ENCODE peak calls at places on chromosomes 4 and X, in six cellular contexts. T is heart left ventricle, Z is fibroblast of lung, A is endodermal cell, V is body of pancreas, P is IMR-90. D is an unnamed sample.

GRCh38 chrX:150533863-150534262 is 34.6 kb upstream of the MTM1 start:
- DNase-seq in T (no peak), Z (no peak), A (no peak), V (no peak), P (no peak), D (no peak)

GRCh38 chr4:18568600-18568999 is 547.0 kb upstream of the LCORL start:
- DNase-seq in T (no peak), Z (no peak), A (no peak), V (no peak), P (no peak), D (no peak)

GRCh38 chrX:132622130-132622529 is 133.3 kb upstream of the MBNL3 start:
- DNase-seq in T (no peak), Z (peak; percentile 43), A (peak; percentile 44), V (no peak), P (peak; percentile 35), D (no peak)

GRCh38 chr4:101232074-101232776 is 115.1 kb downstream of the PPP3CA start:
- DNase-seq in T (peak; percentile 22), Z (peak; percentile 83), A (no peak), V (no peak), P (peak; percentile 79), D (no peak)

GRCh38 chrX:38959736-38960534 is 158.7 kb downstream of the MID1IP1 start:
- DNase-seq in T (peak; percentile 6), Z (peak; percentile 84), A (no peak), V (no peak), P (no peak), D (no peak)

GRCh38 chr4:181018998-181019397 is 1224.2 kb upstream of the TENM3 start:
- DNase-seq in T (no peak), Z (no peak), A (no peak), V (no peak), P (no peak), D (no peak)

GRCh38 chr4:64158648-64159326 is 250.5 kb downstream of the TECRL start:
- DNase-seq in T (no peak), Z (peak; percentile 61), A (peak; percentile 83), V (peak; percentile 73), P (peak; percentile 22), D (no peak)

GRCh38 chr4:91064157-91064853 is 937.1 kb downstream of the CCSER1 start:
- DNase-seq in T (peak; percentile 8), Z (peak; percentile 69), A (peak; percentile 68), V (peak; percentile 35), P (no peak), D (no peak)

GRCh38 chr4:57320880-57321279 is 210.7 kb upstream of the IGFBP7 start:
- DNase-seq in T (no peak), Z (no peak), A (no peak), V (no peak), P (no peak), D (no peak)

GRCh38 chrX:139972113-139972512 is 6.8 kb upstream of the CXorf66 start:
- DNase-seq in T (no peak), Z (no peak), A (no peak), V (no peak), P (no peak), D (no peak)

GRCh38 chrX:139971394-139971749 is 6.1 kb upstream of the CXorf66 start:
- DNase-seq in T (no peak), Z (no peak), A (peak; percentile 51), V (no peak), P (no peak), D (no peak)

GRCh38 chrX:139965421-139965820 is at the start of gene CXorf66:
- DNase-seq in T (no peak), Z (no peak), A (no peak), V (no peak), P (no peak), D (no peak)

GRCh38 chrX:139969286-139969685 is 4.0 kb upstream of the CXorf66 start:
- DNase-seq in T (no peak), Z (no peak), A (no peak), V (no peak), P (no peak), D (no peak)

DNA sequence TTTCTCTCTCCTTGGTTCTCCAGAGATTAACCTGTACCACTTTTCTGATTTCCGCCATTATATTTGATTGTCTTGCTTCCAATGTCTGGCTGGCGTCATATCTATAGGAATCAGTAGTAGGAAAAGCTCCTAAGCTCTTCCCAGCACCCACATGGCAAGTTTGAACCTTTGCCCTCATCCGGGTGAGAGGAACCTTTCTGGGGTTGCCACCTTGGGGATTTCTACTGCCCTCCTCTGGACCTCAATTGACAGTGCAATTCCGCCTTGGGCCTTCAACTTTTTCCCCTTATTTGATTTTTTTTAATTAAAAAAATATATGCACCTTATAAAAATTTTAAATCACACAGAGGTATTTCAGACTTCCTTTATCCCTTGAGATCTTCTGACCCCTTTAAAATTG is 2.0 kb upstream of the CXorf66 start:
- DNase-seq in T (no peak), Z (peak; percentile 1), A (peak; percentile 56), V (no peak), P (no peak), D (no peak)
- TF ChIP-seq CTCF in T (no peak), Z (peak; percentile 24), A (peak; percentile 83), V (no peak), P (peak; percentile 37), D (no peak)

GRCh38 chrX:120750381-120750780 is 120.5 kb upstream of the C1GALT1C1 start:
- DNase-seq in T (no peak), Z (no peak), A (no peak), V (no peak), P (no peak), D (no peak)

GRCh38 chrX:120753413-120754251 is 122.0 kb downstream of the CT47B1 start:
- DNase-seq in T (no peak), Z (no peak), A (no peak), V (no peak), P (no peak), D (no peak)

GRCh38 chrX:120752431-120753128 is 122.7 kb upstream of the C1GALT1C1 start:
- DNase-seq in T (no peak), Z (no peak), A (no peak), V (no peak), P (no peak), D (no peak)

GRCh38 chrX:120749141-120749846 is 119.4 kb upstream of the C1GALT1C1 start:
- DNase-seq in T (no peak), Z (no peak), A (no peak), V (no peak), P (no peak), D (no peak)

DNA sequence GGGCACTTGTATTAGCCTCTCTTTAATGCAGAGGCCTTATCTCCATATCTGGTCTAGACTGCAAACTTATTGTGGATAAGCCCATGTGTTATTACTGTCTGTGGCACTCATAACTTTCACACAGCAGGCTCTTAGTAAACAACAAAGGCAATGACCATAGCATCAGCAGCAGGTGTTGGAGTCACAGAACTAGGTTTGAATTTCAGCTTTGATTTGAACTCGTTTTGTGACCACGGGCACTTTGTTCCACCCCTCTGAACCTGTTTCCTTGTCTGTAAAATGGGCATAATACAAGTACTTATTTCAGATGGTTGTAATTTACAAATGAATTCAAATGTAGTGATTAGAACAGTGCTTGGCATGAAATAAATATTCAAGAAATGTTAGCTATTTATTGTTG is 121.8 kb upstream of the C1GALT1C1 start:
- DNase-seq in T (no peak), Z (no peak), A (no peak), V (no peak), P (no peak), D (no peak)
- H3K4me3 ChIP-seq in T (no peak overlapping the region), Z (no peak overlapping the region), A (no peak overlapping the region), V (no peak overlapping the region), P (no peak overlapping the region), D (no peak overlapping the region)

GRCh38 chrX:153926863-153927685 is 1.0 kb upstream of the ARHGAP4 start:
- DNase-seq in T (peak; percentile 57), Z (no peak), A (no peak), V (peak; percentile 43), P (peak; percentile 10), D (peak; percentile 87)
- H3K4me1 ChIP-seq in T (peaks cover 30% of the 10 kb centered on the region), Z (peaks cover 7% of the 10 kb centered on the region), A (no peaks in the 10 kb centered on the region), V (peaks cover 29% of the 10 kb centered on the region), P (peaks cover 2% of the 10 kb centered on the region), D (peaks cover 23% of the 10 kb centered on the region)

GRCh38 chr4:154018659-154019058 is 229.8 kb upstream of the SFRP2 start:
- DNase-seq in T (no peak), Z (no peak), A (peak; percentile 86), V (no peak), P (no peak), D (peak; percentile 14)

GRCh38 chr4:154029171-154029570 is 240.3 kb upstream of the SFRP2 start:
- DNase-seq in T (no peak), Z (no peak), A (no peak), V (no peak), P (no peak), D (no peak)

DNA sequence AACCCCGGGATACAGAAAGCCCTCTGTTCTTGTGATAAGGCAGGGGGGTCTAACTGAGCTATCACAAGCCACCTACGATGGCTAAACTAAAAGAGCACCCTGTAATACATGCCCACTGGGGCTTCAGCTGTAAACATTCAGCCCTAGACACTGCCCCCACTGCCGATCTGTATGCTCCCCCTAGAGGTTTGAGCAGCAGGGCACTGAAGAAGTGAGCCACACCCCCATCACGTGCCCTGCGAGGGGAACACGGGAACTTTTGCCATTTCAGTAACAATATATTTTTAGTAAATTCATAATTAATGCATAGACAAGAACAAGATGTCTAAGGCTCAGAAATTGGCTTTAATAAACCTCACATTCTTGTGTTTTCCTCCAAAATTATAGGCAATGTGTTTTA is 235.2 kb upstream of the SFRP2 start:
- DNase-seq in T (no peak), Z (no peak), A (peak; percentile 63), V (no peak), P (no peak), D (no peak)
- TF ChIP-seq CTCF in T (no peak), Z (peak; percentile 8), A (peak; percentile 69), V (no peak), P (no peak), D (no peak)